ENCODE peak calls at places on chromosome 2, in five cellular contexts. J is thyroid gland, K is A549, N is thoracic aorta, A is tibial nerve. S is an unnamed sample. For H3K4me1 and H3K9me3, the result is how much of the 10 kb centered on the place peaks cover.

GRCh38 chr2:216713691-216714411 is 18.5 kb upstream of the IGFBP5 start:
- DNase-seq in A (peak), J (peak), N (peak), K (peak), S (no peak)

GRCh38 chr2:172972005-172972619 is 103.5 kb upstream of the MAP3K20 start:
- DNase-seq in K (peak), N (no peak), J (peak), A (no peak), S (no peak)

GRCh38 chr2:190879474-190880373 is 897 bp upstream of the GLS start:
- DNase-seq in A (no peak), N (peak), K (no peak), J (no peak), S (no peak)

GRCh38 chr2:221787561-221787960 is 215.5 kb upstream of the EPHA4 start:
- DNase-seq in J (no peak), A (no peak), N (no peak), K (no peak), S (no peak)

GRCh38 chr2:111523009-111523408 is 361.0 kb downstream of the ANAPC1 start:
- DNase-seq in N (no peak), K (no peak), J (no peak), A (no peak), S (no peak)

GRCh38 chr2:127516031-127516430 is 10.3 kb downstream of the IWS1 start:
- DNase-seq in A (peak), K (no peak), N (peak), J (peak), S (no peak)

GRCh38 chr2:20641123-20641985 is 9.5 kb downstream of the HS1BP3 start:
- DNase-seq in A (no peak), N (peak), J (no peak), K (peak), S (no peak)

GRCh38 chr2:43097650-43098049 is 128.8 kb downstream of the ZFP36L2 start:
- DNase-seq in A (no peak), J (no peak), K (no peak), N (no peak), S (no peak)

GRCh38 chr2:197672494-197672893 is 2.9 kb downstream of the RFTN2 start:
- DNase-seq in N (no peak), J (no peak), A (no peak), K (no peak), S (no peak)

GRCh38 chr2:80489718-80490117 is 185.2 kb upstream of the LRRTM1 start:
- DNase-seq in A (no peak), K (peak), N (no peak), J (no peak), S (no peak)

GRCh38 chr2:56077352-56077915 is 106.4 kb upstream of the CCDC85A start:
- DNase-seq in A (no peak), N (no peak), J (peak), K (peak), S (no peak)

GRCh38 chr2:65351948-65352595 is 80.3 kb downstream of the SPRED2 start:
- DNase-seq in A (no peak), N (no peak), J (no peak), K (no peak), S (no peak)

GRCh38 chr2:236162804-236163482 is 5.2 kb downstream of the GBX2 start:
- DNase-seq in N (no peak), J (no peak), A (no peak), K (no peak), S (no peak)

GRCh38 chr2:222136106-222136630 is 162.6 kb downstream of the PAX3 start:
- DNase-seq in J (no peak), N (no peak), A (no peak), K (no peak), S (no peak)

GRCh38 chr2:33893801-33894200 is 294.7 kb upstream of the FAM98A start:
- DNase-seq in A (no peak), N (no peak), K (no peak), J (no peak), S (no peak)

GRCh38 chr2:133972786-133973185 is 281.1 kb upstream of the MGAT5 start:
- DNase-seq in J (no peak), A (peak), N (no peak), K (no peak), S (no peak)

GRCh38 chr2:229261076-229261475 is 10.0 kb downstream of the PID1 start:
- DNase-seq in N (no peak), J (no peak), K (no peak), A (no peak), S (no peak)

GRCh38 chr2:169757778-169758177 is 24.1 kb downstream of the KLHL23 start:
- DNase-seq in N (no peak), J (no peak), A (no peak), K (no peak), S (no peak)

GRCh38 chr2:190965580-190966222 is 48.3 kb downstream of the STAT1 start:
- DNase-seq in A (no peak), J (no peak), N (no peak), K (no peak), S (no peak)

DNA sequence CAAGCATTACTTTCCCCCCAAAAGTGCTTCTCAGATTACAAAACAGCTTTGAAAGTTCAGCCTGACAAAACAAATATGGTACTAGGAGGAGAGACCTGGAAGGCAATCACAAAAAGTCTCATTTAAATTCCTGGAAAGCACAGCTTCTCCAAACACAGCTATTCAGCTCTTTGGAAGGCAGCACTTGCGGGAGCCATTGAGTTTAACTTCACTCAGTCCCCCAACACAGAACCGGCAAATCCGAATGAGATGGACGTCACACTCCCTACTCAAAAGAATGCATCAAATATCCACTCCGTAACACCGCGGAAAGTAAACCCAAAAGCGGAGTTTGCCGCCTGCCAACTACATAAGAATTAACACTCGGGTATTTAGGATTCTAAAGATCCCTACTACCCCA is 641 bp downstream of the ST6GAL2 start:
- DNase-seq in K (peak), N (no peak), A (no peak), J (peak), S (no peak)
- H3K4me3 ChIP-seq in K (peak), N (peak), A (no peak), J (peak), S (no peak)

DNA sequence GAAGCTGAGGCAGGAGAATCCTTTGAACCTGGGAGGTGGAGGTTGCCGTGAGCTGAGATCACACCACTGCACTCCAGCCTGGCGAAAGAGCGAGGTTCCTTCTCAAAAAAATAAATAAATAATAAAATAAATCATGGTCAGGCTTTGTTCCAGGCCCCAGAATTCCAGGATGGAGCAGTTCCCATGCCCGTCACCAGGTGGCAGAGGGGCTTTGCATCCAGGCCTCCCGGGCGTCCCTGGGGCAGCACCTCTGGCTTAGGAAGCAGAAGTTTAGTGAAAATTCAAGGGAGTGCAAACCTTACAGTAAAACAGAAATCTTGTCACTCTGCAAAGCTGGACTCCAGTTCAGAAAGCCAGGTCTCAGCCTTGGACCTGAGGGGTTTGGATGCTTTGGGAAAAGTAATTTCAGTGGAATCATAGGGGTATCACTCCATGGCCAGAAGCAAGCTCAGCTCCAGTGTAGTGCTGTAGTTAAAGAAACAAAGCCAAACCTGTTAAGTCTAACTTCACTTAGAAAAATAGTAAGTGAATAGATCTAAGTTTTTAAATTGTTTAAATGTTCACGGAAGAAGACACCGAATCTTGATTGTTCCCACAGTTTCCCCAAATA is 512.7 kb downstream of the CMPK2 start:
- DNase-seq in K (peak), J (peak), A (peak), N (no peak), S (no peak)
- H3K4me1 ChIP-seq in K (under half), J (under half), A (under half), N (under half), S (under half)

GRCh38 chr2:239589270-239589825 is 188.5 kb upstream of the HDAC4 start:
- DNase-seq in K (no peak), N (no peak), J (no peak), A (no peak), S (no peak)

GRCh38 chr2:239590276-239590675 is 189.5 kb upstream of the HDAC4 start:
- DNase-seq in N (no peak), J (no peak), A (no peak), K (no peak), S (no peak)

GRCh38 chr2:239593455-239593854 is 192.6 kb upstream of the HDAC4 start:
- DNase-seq in J (no peak), K (no peak), A (no peak), N (no peak), S (no peak)

GRCh38 chr2:239589855-239590254 is 189.0 kb upstream of the HDAC4 start:
- DNase-seq in K (no peak), N (no peak), J (no peak), A (no peak), S (no peak)

DNA sequence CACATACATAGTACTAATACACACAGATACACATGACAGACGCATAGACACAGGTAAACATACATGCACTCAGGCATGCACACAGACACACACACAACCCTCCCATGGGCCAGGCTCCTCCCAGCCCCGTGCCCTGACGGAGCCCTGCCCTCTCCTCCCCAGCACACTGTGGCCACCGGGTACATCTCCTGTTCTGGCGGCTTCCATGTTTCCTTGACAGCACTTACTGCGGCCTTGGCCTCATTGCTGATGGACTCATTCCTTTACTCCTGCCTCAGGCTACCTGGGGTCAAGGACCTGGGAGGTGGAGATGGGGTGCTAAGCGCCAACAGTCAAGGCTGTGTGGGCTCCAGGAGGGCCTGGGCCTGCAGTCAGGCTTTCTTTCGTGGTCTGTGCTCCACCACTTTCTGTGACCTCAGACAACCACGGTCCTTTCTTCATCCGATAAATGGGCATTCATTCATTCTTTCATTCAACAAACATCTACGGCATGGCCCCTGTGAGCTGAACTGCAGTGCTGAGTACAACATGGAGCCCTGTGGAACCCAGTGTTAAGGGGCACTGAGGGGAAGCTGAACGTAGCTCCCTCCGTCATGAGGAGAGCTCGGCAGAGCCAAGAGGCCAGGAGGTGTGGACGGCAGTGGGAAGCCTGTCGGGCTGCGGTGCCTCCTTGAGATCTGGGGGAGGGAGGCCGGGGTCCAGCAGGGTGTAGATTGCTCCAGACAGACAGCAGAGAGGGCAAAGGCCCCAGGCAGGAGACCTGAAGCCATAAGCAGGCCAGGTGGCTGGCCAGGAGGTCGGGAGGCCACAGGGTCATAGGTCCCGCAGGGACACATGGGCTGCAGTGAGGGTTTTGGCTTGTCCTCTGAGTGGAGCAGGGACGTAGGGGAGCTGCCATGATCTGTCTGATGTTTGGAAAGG is 190.4 kb upstream of the HDAC4 start:
- DNase-seq in A (no peak), K (no peak), J (no peak), N (no peak), S (no peak)
- H3K9me3 ChIP-seq in A (under half), K (under half), J (under half), N (under half), S (under half)

DNA sequence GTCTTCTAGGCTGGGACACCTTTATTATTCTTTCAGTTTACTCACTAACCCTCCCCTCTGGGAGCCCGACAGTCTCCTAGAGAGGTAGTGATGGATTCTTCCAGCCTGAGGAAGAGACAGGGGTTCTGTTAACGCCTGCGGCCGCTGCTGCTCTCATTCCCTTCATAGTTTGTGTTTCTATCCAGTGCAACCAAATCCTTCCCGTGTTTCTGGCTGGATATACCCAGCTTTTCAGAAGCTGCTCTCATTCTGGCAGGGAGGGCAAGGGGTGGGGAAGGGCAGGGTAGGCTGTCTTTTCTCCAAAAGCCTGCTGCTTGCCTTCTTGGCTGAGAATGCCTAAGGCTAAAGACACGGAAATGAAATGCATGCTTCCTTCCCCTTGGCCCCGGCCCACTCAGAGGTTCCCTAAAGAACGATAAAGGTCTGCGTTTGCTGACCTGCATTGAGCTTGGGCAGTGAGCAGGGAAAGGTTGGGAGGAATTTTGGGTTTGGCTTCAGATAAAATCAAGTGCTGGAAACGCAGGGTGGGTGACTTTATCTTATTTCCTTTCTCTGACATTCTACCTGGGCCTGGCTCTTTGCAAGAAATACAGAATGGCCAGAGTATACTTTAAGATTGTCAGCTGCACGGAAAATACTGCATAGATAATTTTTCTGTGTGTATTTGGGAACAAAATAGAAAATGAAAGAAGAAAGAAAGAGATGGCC is 390.9 kb downstream of the NBAS start:
- DNase-seq in N (no peak), A (no peak), J (no peak), K (no peak), S (no peak)
- H3K4me3 ChIP-seq in N (peak), A (no peak), J (no peak), K (no peak), S (no peak)

GRCh38 chr2:108625828-108626195 is 91.5 kb downstream of the LIMS1 start:
- DNase-seq in N (no peak), J (no peak), A (no peak), K (no peak), S (no peak)
- H3K4me1 ChIP-seq in N (under half), J (under half), A (under half), K (under half), S (under half)

GRCh38 chr2:239819974-239820555 is 205.1 kb downstream of the NDUFA10 start:
- DNase-seq in N (no peak), J (peak), K (no peak), A (no peak), S (no peak)

GRCh38 chr2:239819091-239819973 is 205.8 kb downstream of the NDUFA10 start:
- DNase-seq in A (no peak), K (no peak), J (no peak), N (no peak), S (no peak)

GRCh38 chr2:239822146-239822945 is 202.8 kb downstream of the NDUFA10 start:
- DNase-seq in K (no peak), J (no peak), A (no peak), N (no peak), S (no peak)

GRCh38 chr2:239820836-239821693 is 204.1 kb downstream of the NDUFA10 start:
- DNase-seq in N (peak), A (no peak), K (no peak), J (no peak), S (no peak)

GRCh38 chr2:239821694-239822075 is 203.5 kb downstream of the NDUFA10 start:
- DNase-seq in A (no peak), K (no peak), N (no peak), J (no peak), S (no peak)
- H3K9me3 ChIP-seq in A (under half), K (under half), N (under half), J (under half), S (under half)

DNA sequence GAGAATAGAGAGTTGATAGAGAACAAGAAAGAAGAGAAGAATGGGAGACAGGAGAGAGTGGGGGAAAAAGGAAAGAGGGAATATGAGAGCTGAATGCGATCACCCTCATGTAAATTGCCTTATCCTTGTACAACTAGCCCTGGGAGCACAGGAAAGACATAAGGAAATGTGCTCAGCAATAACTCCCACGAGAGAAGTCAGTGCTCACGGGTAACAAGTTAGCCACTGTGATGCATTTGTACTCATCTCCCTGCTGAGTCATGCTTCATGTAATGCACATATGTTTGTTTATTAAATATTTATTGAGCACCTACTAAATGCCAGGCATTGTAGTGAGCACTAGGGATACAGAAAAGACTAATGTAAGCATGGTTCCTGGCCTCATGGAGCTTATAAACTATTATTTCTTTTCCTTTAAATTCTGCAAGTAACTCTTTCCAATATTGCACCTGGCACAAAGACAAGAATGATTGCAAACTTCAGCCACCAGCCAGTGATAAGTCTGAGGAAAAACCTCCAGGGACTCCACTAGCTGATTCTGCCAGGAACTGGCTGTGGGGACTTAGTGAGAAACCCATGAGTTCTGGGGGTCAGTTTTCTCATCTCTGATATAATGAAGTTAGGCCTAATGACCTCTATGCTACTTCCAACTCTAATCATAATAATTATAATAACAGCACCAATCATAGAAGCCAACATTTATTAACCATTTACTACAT is 124.1 kb downstream of the LNPK start:
- DNase-seq in K (peak), J (no peak), N (no peak), A (no peak), S (no peak)
- H3K4me3 ChIP-seq in K (no peak), J (no peak), N (no peak), A (no peak), S (no peak)